ENCODE peak calls at places on chromosomes 1 and 21, in nine cellular contexts. Y, L, J, P, K, H, R, T and V are unnamed samples.

GRCh38 chr1:241269116-241269515 is 87.9 kb downstream of the RGS7 start:
- DNase-seq in R (no peak), K (no peak), Y (no peak), T (peak), P (no peak), H (no peak), J (no peak), L (no peak), V (no peak)

GRCh38 chr1:80258659-80259058 is 1252.1 kb upstream of the ADGRL4 start:
- DNase-seq in T (peak), K (peak), P (no peak), R (no peak), L (no peak), J (no peak), H (no peak), Y (no peak), V (no peak)

GRCh38 chr1:222239130-222239529 is 308.8 kb downstream of the HHIPL2 start:
- DNase-seq in H (no peak), L (no peak), K (no peak), P (no peak), Y (no peak), R (no peak), J (no peak), T (no peak), V (no peak)

GRCh38 chr1:31230378-31230777 is 9.3 kb downstream of the NKAIN1 start:
- DNase-seq in J (no peak), P (no peak), R (no peak), H (no peak), L (no peak), T (no peak), K (no peak), Y (no peak), V (no peak)

GRCh38 chr1:18452550-18452949 is 28.2 kb upstream of the KLHDC7A start:
- DNase-seq in P (no peak), K (no peak), Y (peak), J (no peak), R (no peak), T (peak), H (peak), L (no peak), V (no peak)

GRCh38 chr1:231943084-231943483 is 316.5 kb downstream of the DISC1 start:
- DNase-seq in P (no peak), L (no peak), H (no peak), K (no peak), J (no peak), T (no peak), R (no peak), Y (no peak), V (no peak)

GRCh38 chr1:200247513-200247912 is 162.3 kb downstream of the ZNF281 start:
- DNase-seq in Y (no peak), K (peak), T (no peak), L (no peak), R (no peak), P (no peak), H (no peak), J (no peak), V (no peak)

GRCh38 chr1:14140800-14141526 is 441.0 kb downstream of the PRDM2 start:
- DNase-seq in K (no peak), R (peak), T (no peak), L (no peak), J (peak), H (no peak), Y (peak), P (no peak), V (peak)

GRCh38 chr1:940121-941026 is 16.7 kb downstream of the SAMD11 start:
- DNase-seq in H (peak), L (no peak), P (peak), R (peak), J (peak), Y (peak), K (peak), T (peak), V (peak)

GRCh38 chr1:228087771-228088251 is 5.3 kb downstream of the ARF1 start:
- DNase-seq in L (no peak), K (no peak), J (no peak), T (no peak), R (no peak), Y (no peak), H (peak), P (no peak), V (peak)

GRCh38 chr1:210915890-210916507 is 217.9 kb downstream of the KCNH1 start:
- DNase-seq in P (no peak), K (no peak), Y (no peak), T (no peak), R (no peak), H (no peak), J (no peak), L (no peak), V (no peak)

GRCh38 chr1:206700445-206701036 is 15.8 kb downstream of the MAPKAPK2 start:
- DNase-seq in R (no peak), J (no peak), P (no peak), K (peak), Y (peak), L (no peak), H (peak), T (no peak), V (no peak)

GRCh38 chr1:160078392-160079195 is 2.7 kb upstream of the KCNJ9 start:
- DNase-seq in Y (peak), R (no peak), J (peak), H (peak), K (peak), T (peak), L (peak), P (peak), V (peak)

GRCh38 chr1:180141381-180141934 is 13.2 kb upstream of the QSOX1 start:
- DNase-seq in Y (no peak), P (no peak), L (no peak), H (no peak), J (no peak), R (no peak), T (no peak), K (no peak), V (no peak)

GRCh38 chr1:174161813-174162212 is 2.5 kb downstream of the RABGAP1L start:
- DNase-seq in T (no peak), Y (no peak), J (no peak), K (no peak), R (no peak), L (no peak), H (no peak), P (no peak), V (no peak)

GRCh38 chr21:33314096-33314495 is 10.7 kb upstream of the IFNAR1 start:
- DNase-seq in J (no peak), T (no peak), L (no peak), Y (no peak), H (no peak), P (no peak), R (no peak), K (no peak), V (peak)